ENCODE peak calls at places on chromosomes 7 and 10, in ten cellular contexts. M is HFFc6, J is BJ, I is nephron progenitor cell, S is endodermal cell, B is AG10803, F is cardiac fibroblast, A is fibroblast of the aortic adventitia, C is tibial nerve, N is mesothelial cell of epicardium. Z is an unnamed sample.
A peak's percentile ranks its signal among the peaks of the same experiment; 100 is the strongest.

GRCh38 chr10:103916254-103916653 is 1.7 kb downstream of the STN1 start:
- DNase-seq in M (no peak), J (no peak), I (no peak), S (no peak), B (no peak), F (peak; percentile 30), A (no peak), C (no peak), N (no peak), Z (no peak)

GRCh38 chr7:19700936-19701335 is 7.9 kb downstream of the POLR1F start:
- DNase-seq in M (no peak), J (no peak), I (no peak), S (no peak), B (no peak), F (no peak), A (no peak), C (no peak), N (no peak), Z (no peak)

GRCh38 chr10:44864637-44865288 is 46.4 kb upstream of the TMEM72 start:
- DNase-seq in M (peak; percentile 86), J (no peak), I (peak; percentile 99), S (peak; percentile 98), B (peak; percentile 81), F (peak; percentile 88), A (peak; percentile 89), C (peak; percentile 95), N (peak; percentile 98), Z (peak; percentile 70)

GRCh38 chr10:26946103-26946907 is 85.5 kb upstream of the ABI1 start:
- DNase-seq in M (no peak), J (no peak), I (no peak), S (peak; percentile 59), B (no peak), F (no peak), A (no peak), C (no peak), N (no peak), Z (no peak)

GRCh38 chr7:69645683-69646082 is 47.4 kb downstream of the AUTS2 start:
- DNase-seq in M (no peak), J (no peak), I (no peak), S (peak; percentile 84), B (no peak), F (no peak), A (no peak), C (no peak), N (no peak), Z (no peak)

GRCh38 chr10:128859738-128860386 is 607.2 kb upstream of the MGMT start:
- DNase-seq in M (no peak), J (no peak), I (peak; percentile 48), S (peak; percentile 69), B (peak; percentile 5), F (peak; percentile 14), A (no peak), C (peak; percentile 54), N (no peak), Z (no peak)

GRCh38 chr10:14478639-14479038 is 147.9 kb upstream of the FRMD4A start:
- DNase-seq in M (peak; percentile 57), J (peak; percentile 19), I (peak; percentile 46), S (peak; percentile 83), B (peak; percentile 84), F (peak; percentile 86), A (peak; percentile 78), C (peak; percentile 72), N (peak; percentile 56), Z (no peak)

GRCh38 chr10:133276435-133277201 is at the start of gene ADAM8:
- DNase-seq in M (no peak), J (no peak), I (peak; percentile 84), S (peak; percentile 93), B (no peak), F (no peak), A (no peak), C (no peak), N (no peak), Z (peak; percentile 54)

GRCh38 chr10:132516771-132517725 is 20.5 kb upstream of the INPP5A start:
- DNase-seq in M (peak; percentile 98), J (peak; percentile 95), I (peak; percentile 78), S (peak; percentile 92), B (peak; percentile 97), F (peak; percentile 90), A (peak; percentile 98), C (peak; percentile 84), N (peak; percentile 75), Z (peak; percentile 74)

GRCh38 chr7:84780158-84781124 is 406.4 kb downstream of the SEMA3D start:
- DNase-seq in M (no peak), J (no peak), I (no peak), S (no peak), B (no peak), F (no peak), A (no peak), C (no peak), N (no peak), Z (peak; percentile 41)

GRCh38 chr10:34272316-34272715 is 542.8 kb downstream of the PARD3 start:
- DNase-seq in M (no peak), J (no peak), I (peak; percentile 16), S (no peak), B (no peak), F (no peak), A (no peak), C (no peak), N (no peak), Z (no peak)

GRCh38 chr7:17013204-17013603 is 131.4 kb upstream of the AGR3 start:
- DNase-seq in M (no peak), J (no peak), I (no peak), S (no peak), B (no peak), F (peak; percentile 24), A (peak; percentile 31), C (no peak), N (no peak), Z (no peak)

GRCh38 chr7:17010637-17011300 is 129.0 kb upstream of the AGR3 start:
- DNase-seq in M (no peak), J (no peak), I (no peak), S (no peak), B (no peak), F (no peak), A (no peak), C (no peak), N (no peak), Z (no peak)

GRCh38 chr7:17007841-17008240 is 126.1 kb upstream of the AGR3 start:
- DNase-seq in M (no peak), J (no peak), I (no peak), S (no peak), B (no peak), F (peak; percentile 20), A (no peak), C (no peak), N (no peak), Z (no peak)

GRCh38 chr7:17005277-17005676 is 123.5 kb upstream of the AGR3 start:
- DNase-seq in M (no peak), J (no peak), I (no peak), S (no peak), B (no peak), F (no peak), A (no peak), C (no peak), N (no peak), Z (no peak)

GRCh38 chr7:17009007-17009719 is 127.4 kb upstream of the AGR3 start:
- DNase-seq in M (peak; percentile 21), J (no peak), I (no peak), S (no peak), B (peak; percentile 71), F (peak; percentile 74), A (peak; percentile 73), C (no peak), N (no peak), Z (peak; percentile 48)
- TF ChIP-seq CTCF in M (peak; percentile 74), J (peak; percentile 37), I (no peak), S (peak; percentile 74), B (peak; percentile 63), F (peak; percentile 42), A (peak; percentile 42), C (peak; percentile 28), N (no peak), Z (peak; percentile 50)

DNA sequence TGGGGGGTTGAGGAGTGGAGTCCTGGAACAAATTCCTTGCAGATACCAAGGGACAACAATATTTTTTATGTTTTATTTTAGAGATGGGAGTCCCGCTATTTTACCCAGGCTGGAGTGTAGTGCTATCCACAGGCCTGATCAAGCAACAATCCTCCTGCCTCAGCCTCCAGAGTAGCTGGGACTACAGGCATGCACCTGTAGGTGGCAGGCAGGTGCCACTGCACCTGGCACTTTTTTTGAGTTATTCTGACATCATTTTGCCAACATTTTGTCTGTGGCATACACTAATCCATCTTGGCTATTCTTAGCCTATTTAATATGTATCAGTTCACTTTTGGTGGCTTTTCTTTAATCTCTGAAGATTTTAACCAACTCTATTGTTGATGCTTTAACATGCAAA is 317.8 kb upstream of the MTPN start:
- DNase-seq in M (no peak), J (no peak), I (no peak), S (peak; percentile 44), B (no peak), F (no peak), A (no peak), C (no peak), N (no peak), Z (no peak)
- TF ChIP-seq CTCF in M (no peak), J (no peak), I (no peak), S (peak; percentile 58), B (no peak), F (no peak), A (no peak), C (no peak), N (no peak), Z (no peak)

DNA sequence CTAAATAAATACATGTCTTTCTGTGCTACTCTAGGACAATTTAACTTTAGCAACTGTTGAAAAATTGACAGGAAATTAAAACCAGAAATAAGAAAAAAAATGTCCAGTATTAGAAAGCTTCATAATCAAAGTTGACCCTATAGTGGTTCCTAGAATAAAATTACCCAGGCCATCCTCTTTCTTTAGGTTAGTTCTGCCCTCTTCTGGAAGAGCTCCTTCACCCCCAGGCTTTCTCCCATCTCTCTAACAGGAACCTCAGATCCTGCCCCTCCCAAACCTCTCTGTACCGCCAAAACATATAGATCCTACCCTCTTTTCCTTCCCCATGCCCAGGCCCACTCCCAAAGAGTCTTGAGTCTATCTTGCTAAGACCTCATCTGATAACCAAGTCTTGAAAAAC is 159.4 kb upstream of the CDK1 start:
- DNase-seq in M (no peak), J (no peak), I (no peak), S (no peak), B (no peak), F (peak; percentile 6), A (peak; percentile 7), C (no peak), N (no peak), Z (no peak)
- TF ChIP-seq CTCF in M (no peak), J (no peak), I (no peak), S (peak; percentile 35), B (no peak), F (no peak), A (no peak), C (no peak), N (no peak), Z (no peak)

DNA sequence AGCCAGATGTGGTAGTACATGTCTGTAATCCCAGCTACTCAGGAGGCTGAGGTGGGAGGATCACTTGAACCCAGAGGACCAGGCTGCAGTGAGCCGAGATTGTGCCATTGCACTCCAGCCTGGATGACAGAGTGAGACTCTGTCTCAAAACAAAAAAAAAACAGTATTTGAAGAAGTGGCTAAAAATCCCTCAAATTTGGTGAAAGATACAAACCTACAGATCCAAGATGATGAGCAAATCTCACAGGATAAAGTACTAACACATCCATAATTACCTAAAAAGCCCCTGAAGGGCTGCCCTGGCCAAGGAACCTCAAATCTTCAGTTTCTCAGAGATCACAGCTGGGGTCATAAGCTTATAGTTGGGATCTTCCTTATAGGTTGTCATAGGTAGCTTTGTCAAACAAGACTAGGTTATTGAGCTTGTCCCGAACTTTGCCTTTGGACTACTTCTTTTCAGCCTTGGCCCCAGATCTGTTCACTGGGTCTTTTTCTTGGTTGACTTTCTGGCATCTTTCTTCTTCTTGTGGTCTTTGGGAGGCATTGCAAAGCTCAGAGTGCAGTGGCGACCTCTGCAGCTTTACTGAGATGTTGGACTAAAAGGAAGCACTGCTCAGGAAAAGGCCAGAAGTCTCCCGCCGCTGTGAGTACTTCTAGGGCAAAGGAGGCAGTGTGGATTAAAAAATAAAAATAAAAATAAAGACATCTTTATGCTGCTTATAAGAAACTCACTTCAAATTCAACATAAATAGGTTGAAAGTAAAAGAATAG is 28.6 kb upstream of the SAR1A start:
- DNase-seq in M (no peak), J (no peak), I (no peak), S (peak; percentile 59), B (peak; percentile 30), F (peak; percentile 33), A (peak; percentile 32), C (no peak), N (no peak), Z (no peak)
- TF ChIP-seq CTCF in M (no peak), J (no peak), I (no peak), S (peak; percentile 58), B (peak; percentile 11), F (peak; percentile 2), A (peak; percentile 20), C (no peak), N (no peak), Z (no peak)